ENCODE peak calls at places on chromosome X, in ten cellular contexts. I is amygdala; N is stimulated activated naive B cell treated with anti-CD40 and anti-IgM and Interleukin-4, amounts not matched to agents 10 μg/mL and 1 μg/mL and 100 μg/mL, for 72 hours; F is activated T-helper 1 cell treated with anti-CD3 and anti-CD28 coated beads, Interleukin-2, amount 50 U/mL, for 16 hours; R is HFF-Myc; C is GM12865; P is EL; G is mesothelial cell of epicardium; Q is putamen; B is A172. X is an unnamed sample.

GRCh38 chrX:13520931-13521330 is 48.5 kb upstream of the EGFL6 start:
- DNase-seq in I (no peak), B (no peak), C (no peak), P (no peak), R (no peak), F (no peak), G (no peak), Q (no peak), N (no peak), X (no peak)

GRCh38 chrX:144716187-144716586 is 531.1 kb upstream of the SPANXN1 start:
- DNase-seq in P (no peak), C (no peak), I (no peak), R (no peak), B (no peak), N (no peak), G (no peak), F (no peak), Q (no peak), X (no peak)

GRCh38 chrX:41009816-41010187 is 75.4 kb upstream of the USP9X start:
- DNase-seq in G (no peak), Q (no peak), I (no peak), P (no peak), R (no peak), N (no peak), F (no peak), B (no peak), C (peak; percentile 1), X (peak; percentile 30)

GRCh38 chrX:22674947-22675346 is 324.8 kb upstream of the DDX53 start:
- DNase-seq in I (no peak), Q (no peak), C (no peak), B (no peak), R (no peak), F (no peak), P (no peak), G (no peak), N (no peak), X (no peak)

GRCh38 chrX:74383611-74384010 is 37.7 kb upstream of the SLC16A2 start:
- DNase-seq in F (no peak), N (no peak), Q (peak; percentile 17), R (peak; percentile 20), B (peak; percentile 32), G (no peak), I (peak; percentile 0), C (peak; percentile 27), P (peak; percentile 56), X (peak; percentile 19)

GRCh38 chrX:147916375-147916968 is 4.8 kb downstream of the FMR1 start:
- DNase-seq in B (no peak), P (no peak), G (no peak), C (no peak), N (no peak), R (no peak), F (no peak), Q (no peak), I (no peak), X (no peak)

GRCh38 chrX:143632625-143633387 is 3.1 kb downstream of the SLITRK4 start:
- DNase-seq in G (no peak), I (no peak), R (no peak), N (no peak), F (no peak), B (no peak), P (no peak), Q (no peak), C (peak; percentile 20), X (no peak)

GRCh38 chrX:21926116-21926515 is 14.4 kb upstream of the SMS start:
- DNase-seq in B (peak; percentile 36), N (no peak), Q (no peak), G (no peak), P (no peak), R (no peak), C (no peak), I (no peak), F (no peak), X (no peak)

GRCh38 chrX:107154787-107155620 is 36.4 kb upstream of the RBM41 start:
- DNase-seq in G (no peak), Q (no peak), P (peak; percentile 4), F (no peak), N (no peak), C (peak; percentile 0), R (peak; percentile 11), I (no peak), B (no peak), X (no peak)

GRCh38 chrX:42096262-42096939 is 173.0 kb upstream of the CASK start:
- DNase-seq in I (no peak), P (peak; percentile 80), R (peak; percentile 31), N (no peak), Q (no peak), B (peak; percentile 87), F (no peak), C (no peak), G (no peak), X (no peak)

GRCh38 chrX:69282893-69283690 is 117.8 kb upstream of the PJA1 start:
- DNase-seq in F (no peak), I (no peak), B (no peak), R (no peak), C (no peak), G (no peak), N (no peak), Q (no peak), P (no peak), X (no peak)

X was measured in NAMALWA.